ENCODE peak calls at places on chromosomes 16 and 17, in six cellular contexts. T is endothelial cell of umbilical vein, Y is ovary, D is GM12864, F is mucosa of descending colon, L is mammary epithelial cell. H is an unnamed sample.

GRCh38 chr17:55699178-55699865 is 23.3 kb downstream of the TMEM100 start:
- DNase-seq in T (no peak), Y (no peak), D (no peak), F (no peak), L (no peak), H (no peak)

GRCh38 chr17:49210158-49211029 is at the start of the genes ABI3 and GNGT2:
- DNase-seq in T (peak), Y (peak), D (peak), F (peak), L (no peak), H (peak)

GRCh38 chr17:59149841-59150511 is 5.0 kb downstream of the SKA2 start:
- DNase-seq in T (no peak), Y (no peak), D (no peak), F (no peak), L (peak), H (no peak)

GRCh38 chr17:14308965-14309879 is 8.3 kb downstream of the HS3ST3B1 start:
- DNase-seq in T (peak), Y (peak), D (peak), F (peak), L (peak), H (peak)

GRCh38 chr16:22284637-22285515 is 12.3 kb upstream of the POLR3E start:
- DNase-seq in T (no peak), Y (no peak), D (no peak), F (no peak), L (no peak), H (peak)

GRCh38 chr16:72894291-72895151 is 153.4 kb downstream of the ZFHX3 start:
- DNase-seq in T (peak), Y (no peak), D (no peak), F (no peak), L (no peak), H (peak)

GRCh38 chr17:7837375-7838290 is 3.6 kb downstream of the KDM6B start:
- DNase-seq in T (no peak), Y (no peak), D (no peak), F (no peak), L (no peak), H (peak)

GRCh38 chr17:13321932-13322701 is 279.6 kb downstream of the HS3ST3A1 start:
- DNase-seq in T (no peak), Y (no peak), D (no peak), F (no peak), L (no peak), H (no peak)

GRCh38 chr17:72191356-72191755 is 70.5 kb downstream of the SOX9 start:
- DNase-seq in T (no peak), Y (no peak), D (no peak), F (no peak), L (no peak), H (no peak)

GRCh38 chr16:64137976-64138375 is 983.9 kb downstream of the CDH11 start:
- DNase-seq in T (no peak), Y (no peak), D (no peak), F (no peak), L (no peak), H (no peak)

GRCh38 chr17:69872675-69873262 is 202.3 kb upstream of the KCNJ16 start:
- DNase-seq in T (no peak), Y (no peak), D (no peak), F (no peak), L (no peak), H (no peak)

GRCh38 chr17:14699569-14700190 is 398.8 kb downstream of the HS3ST3B1 start:
- DNase-seq in T (no peak), Y (no peak), D (no peak), F (no peak), L (no peak), H (no peak)

GRCh38 chr17:32523017-32523680 is 36.4 kb downstream of the CDK5R1 start:
- DNase-seq in T (no peak), Y (no peak), D (peak), F (no peak), L (no peak), H (no peak)

GRCh38 chr17:68197091-68197996 is 50.5 kb upstream of the AMZ2 start:
- DNase-seq in T (no peak), Y (no peak), D (no peak), F (peak), L (no peak), H (no peak)

GRCh38 chr16:21156767-21157467 is 1.6 kb upstream of the LDAF1 start:
- DNase-seq in T (peak), Y (no peak), D (no peak), F (no peak), L (peak), H (peak)

GRCh38 chr16:82062645-82063058 is 27.6 kb downstream of the HSD17B2 start:
- DNase-seq in T (no peak), Y (no peak), D (no peak), F (no peak), L (peak), H (peak)

GRCh38 chr17:6706499-6706898 is 6.7 kb downstream of the SLC13A5 start:
- DNase-seq in T (no peak), Y (no peak), D (no peak), F (no peak), L (no peak), H (no peak)

GRCh38 chr16:78919852-78920251 is 680.7 kb downstream of the MAF start:
- DNase-seq in T (no peak), Y (no peak), D (no peak), F (no peak), L (no peak), H (no peak)

GRCh38 chr17:65131946-65132345 is 5.2 kb upstream of the RGS9 start:
- DNase-seq in T (no peak), Y (no peak), D (no peak), F (no peak), L (peak), H (peak)

GRCh38 chr16:13269359-13269758 is 368.0 kb downstream of the SHISA9 start:
- DNase-seq in T (no peak), Y (no peak), D (no peak), F (no peak), L (no peak), H (no peak)

GRCh38 chr17:15507001-15507400 is 39.6 kb upstream of the CDRT4 start:
- DNase-seq in T (no peak), Y (no peak), D (no peak), F (no peak), L (no peak), H (no peak)

GRCh38 chr16:7333326-7333725 is 681 bp downstream of the RBFOX1 start:
- DNase-seq in T (no peak), Y (no peak), D (no peak), F (no peak), L (no peak), H (no peak)

GRCh38 chr16:5314377-5314776 is 216.8 kb upstream of the EEF2KMT start:
- DNase-seq in T (no peak), Y (no peak), D (no peak), F (no peak), L (no peak), H (no peak)

GRCh38 chr16:30184430-30185140 is 1.2 kb downstream of the CORO1A start:
- DNase-seq in T (no peak), Y (peak), D (no peak), F (peak), L (peak), H (peak)

GRCh38 chr17:19464033-19465026 is 53.3 kb downstream of the RNF112 start:
- DNase-seq in T (no peak), Y (no peak), D (no peak), F (no peak), L (no peak), H (no peak)

GRCh38 chr17:57677301-57677700 is 67.8 kb downstream of the CCDC182 start:
- DNase-seq in T (no peak), Y (no peak), D (no peak), F (no peak), L (no peak), H (no peak)

GRCh38 chr17:41531993-41532392 is 3.9 kb upstream of the KRT19 start:
- DNase-seq in T (no peak), Y (no peak), D (no peak), F (no peak), L (no peak), H (no peak)

GRCh38 chr16:6804461-6804860 is 528.2 kb upstream of the RBFOX1 start:
- DNase-seq in T (no peak), Y (no peak), D (no peak), F (no peak), L (no peak), H (no peak)

GRCh38 chr17:5031365-5032082 is 3.7 kb downstream of the SLC52A1 start:
- DNase-seq in T (peak), Y (peak), D (peak), F (peak), L (peak), H (peak)

DNA sequence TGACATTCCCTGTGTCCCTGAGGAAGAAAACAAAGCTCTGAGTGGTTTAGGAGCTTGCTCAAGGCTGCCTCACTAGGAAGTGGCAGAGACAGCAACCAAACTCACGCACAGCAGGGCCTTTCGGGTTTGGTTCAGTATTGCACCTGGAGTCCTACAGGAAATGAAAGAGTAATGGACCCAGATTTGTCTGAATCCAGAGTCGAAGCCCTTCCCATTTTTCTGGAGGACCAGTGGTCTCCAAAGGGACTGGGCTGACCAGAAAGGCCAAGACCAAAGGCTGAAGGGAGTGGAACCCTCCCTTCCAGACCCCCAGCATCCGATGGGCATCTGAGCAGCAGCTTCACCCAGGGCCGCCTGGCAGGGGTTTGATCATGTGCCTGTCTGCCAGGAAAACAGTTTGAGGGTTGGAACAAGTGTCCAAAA is 85.5 kb upstream of the RPL38 start:
- DNase-seq in T (no peak), Y (no peak), D (no peak), F (no peak), L (no peak), H (no peak)
- TF ChIP-seq CTCF in T (no peak), Y (no peak), D (no peak), F (no peak), L (no peak), H (no peak)

GRCh38 chr17:1360975-1361374 is 39.0 kb downstream of the YWHAE start:
- DNase-seq in T (no peak), Y (no peak), D (no peak), F (no peak), L (no peak), H (no peak)

GRCh38 chr17:1362065-1362848 is 37.8 kb downstream of the YWHAE start:
- DNase-seq in T (peak), Y (no peak), D (no peak), F (no peak), L (no peak), H (no peak)

GRCh38 chr17:1366234-1366633 is 33.8 kb downstream of the YWHAE start:
- DNase-seq in T (no peak), Y (no peak), D (no peak), F (no peak), L (no peak), H (no peak)

GRCh38 chr17:1365445-1366039 is 34.5 kb downstream of the YWHAE start:
- DNase-seq in T (peak), Y (peak), D (peak), F (no peak), L (peak), H (peak)

DNA sequence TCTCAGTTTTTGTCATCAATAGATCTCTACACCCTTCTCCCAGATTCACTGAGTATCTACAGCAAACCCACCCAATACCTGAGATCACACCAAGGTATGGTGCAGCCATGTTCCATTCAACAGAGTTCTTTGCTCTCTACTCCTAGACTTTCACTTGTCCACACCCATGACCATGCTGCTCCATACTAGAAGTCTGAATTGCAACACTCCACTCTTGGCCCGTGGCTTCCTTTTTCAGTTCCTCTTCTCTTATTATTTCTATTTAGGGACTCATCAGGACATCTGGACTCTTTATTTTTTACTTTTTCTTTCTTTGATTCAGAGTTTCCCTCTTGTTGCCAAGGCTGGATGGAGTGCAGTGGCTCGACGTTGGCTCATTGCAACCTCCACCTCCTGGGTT is 37.1 kb downstream of the YWHAE start:
- DNase-seq in T (no peak), Y (no peak), D (peak), F (no peak), L (no peak), H (peak)
- H3K4me3 ChIP-seq in T (no peak), Y (no peak), D (no peak), F (no peak), L (no peak), H (no peak)

DNA sequence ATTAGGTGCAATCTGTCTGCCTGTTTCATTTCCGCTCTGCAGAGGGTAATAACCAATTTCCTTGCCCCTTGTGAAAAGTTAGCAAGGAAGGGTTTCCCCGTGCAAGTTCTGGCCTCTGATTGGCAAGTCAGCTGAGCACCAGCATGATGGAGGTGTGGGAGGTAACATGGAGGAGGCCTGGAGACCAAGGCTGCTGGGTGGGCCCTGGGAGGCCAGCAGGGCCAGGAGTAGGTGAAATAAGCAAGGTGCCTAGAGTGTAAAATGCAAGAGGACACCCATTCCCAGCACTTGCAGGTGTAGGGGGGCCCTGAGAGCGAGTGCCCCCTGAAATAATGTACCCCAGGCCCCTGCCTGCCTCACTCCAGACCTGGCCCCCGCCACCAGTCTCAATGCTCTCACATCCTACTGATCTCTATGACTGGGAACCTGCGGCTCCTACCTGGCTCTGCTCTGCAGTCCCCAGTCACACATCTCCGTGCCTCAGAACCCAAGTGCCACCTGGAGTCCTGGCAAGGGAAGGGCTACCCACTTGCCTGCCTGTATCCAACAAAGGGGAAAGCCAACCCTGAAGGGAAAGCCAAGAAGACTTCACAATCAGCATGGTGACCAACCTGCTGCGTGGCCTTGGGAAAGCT is 116.2 kb downstream of the C16orf78 start:
- DNase-seq in T (no peak), Y (peak), D (no peak), F (peak), L (no peak), H (no peak)
- TF ChIP-seq CTCF in T (no peak), Y (no peak), D (peak), F (no peak), L (no peak), H (no peak)

GRCh38 chr16:31201511-31202401 is 804 bp downstream of the PYCARD start:
- DNase-seq in T (no peak), Y (peak), D (no peak), F (peak), L (peak), H (peak)

GRCh38 chr16:31199430-31200041 is 3.0 kb downstream of the PYCARD start:
- DNase-seq in T (no peak), Y (no peak), D (no peak), F (no peak), L (no peak), H (no peak)

GRCh38 chr16:31198207-31198882 is 4.2 kb downstream of the PYCARD start:
- DNase-seq in T (no peak), Y (no peak), D (no peak), F (no peak), L (no peak), H (no peak)

GRCh38 chr16:31202402-31203385 is at the start of gene PYCARD:
- DNase-seq in T (peak), Y (peak), D (no peak), F (peak), L (peak), H (peak)

DNA sequence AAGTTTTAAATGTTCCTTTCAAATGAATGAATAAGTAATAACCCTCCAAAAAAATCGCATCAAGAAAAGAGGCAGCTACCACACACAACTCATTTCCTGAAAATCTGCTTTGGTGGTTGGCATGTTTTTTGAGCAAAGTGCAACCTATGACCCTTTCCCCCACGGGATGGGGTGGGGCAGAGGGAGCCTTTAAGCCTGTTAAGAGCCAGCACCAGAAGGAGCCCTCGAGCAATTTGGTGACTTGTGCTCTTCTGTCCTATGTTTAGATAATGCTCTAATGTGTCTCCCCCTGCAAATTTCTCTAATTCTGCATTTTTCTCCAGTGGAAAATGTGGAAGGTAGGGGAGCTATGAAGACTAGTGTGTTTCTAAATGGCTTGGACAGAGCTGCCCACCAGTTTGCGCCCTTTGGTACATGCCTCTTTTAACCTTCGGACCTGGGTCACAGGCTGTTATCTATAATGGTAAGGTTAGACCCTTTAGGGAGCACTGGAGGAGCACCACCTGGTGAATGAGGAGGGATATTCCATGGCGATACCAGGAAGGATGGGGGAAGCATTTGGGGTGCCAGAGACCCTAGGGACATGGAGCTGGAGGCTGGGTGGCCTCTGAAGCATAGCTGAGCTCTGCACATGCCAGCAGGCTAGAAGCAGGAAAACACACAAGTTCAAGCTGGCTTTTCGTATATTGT is 1.6 kb downstream of the PYCARD start:
- DNase-seq in T (no peak), Y (no peak), D (no peak), F (no peak), L (no peak), H (peak)
- H3K4me3 ChIP-seq in T (no peak), Y (no peak), D (peak), F (no peak), L (no peak), H (no peak)

GRCh38 chr16:61834082-61834481 is 202.2 kb downstream of the CDH8 start:
- DNase-seq in T (no peak), Y (no peak), D (no peak), F (no peak), L (no peak), H (no peak)

GRCh38 chr16:61831351-61831933 is 204.8 kb downstream of the CDH8 start:
- DNase-seq in T (no peak), Y (no peak), D (no peak), F (no peak), L (no peak), H (no peak)

DNA sequence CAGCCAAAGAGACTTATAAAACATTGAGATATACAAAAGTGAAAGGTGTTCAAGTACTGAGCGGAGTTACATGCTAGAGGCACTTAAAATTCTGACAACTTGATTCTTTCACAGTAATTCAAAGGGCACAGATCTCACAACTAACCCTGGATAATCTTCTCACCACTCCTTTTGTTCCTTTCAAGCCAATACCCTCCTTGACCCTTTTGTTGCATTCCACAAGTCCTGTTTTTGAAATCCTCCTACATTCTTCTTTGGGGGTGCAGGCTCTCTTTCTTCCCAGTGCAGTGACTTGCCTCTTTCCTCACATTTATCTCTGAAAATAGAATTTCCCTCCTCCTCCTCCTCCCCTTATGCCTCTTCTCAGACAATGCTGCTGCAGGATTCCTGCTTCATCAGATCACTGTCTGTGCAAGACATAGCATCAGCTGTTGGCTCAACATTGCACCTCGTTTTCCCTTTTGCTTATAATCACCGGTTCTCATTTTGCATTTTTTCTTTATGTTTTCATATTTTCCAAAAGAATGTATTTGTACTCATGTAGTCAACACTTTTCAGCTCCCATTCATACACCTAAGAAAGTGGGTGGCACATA is 199.3 kb downstream of the CDH8 start:
- DNase-seq in T (no peak), Y (no peak), D (no peak), F (no peak), L (no peak), H (no peak)
- TF ChIP-seq CTCF in T (no peak), Y (no peak), D (no peak), F (no peak), L (no peak), H (no peak)

DNA sequence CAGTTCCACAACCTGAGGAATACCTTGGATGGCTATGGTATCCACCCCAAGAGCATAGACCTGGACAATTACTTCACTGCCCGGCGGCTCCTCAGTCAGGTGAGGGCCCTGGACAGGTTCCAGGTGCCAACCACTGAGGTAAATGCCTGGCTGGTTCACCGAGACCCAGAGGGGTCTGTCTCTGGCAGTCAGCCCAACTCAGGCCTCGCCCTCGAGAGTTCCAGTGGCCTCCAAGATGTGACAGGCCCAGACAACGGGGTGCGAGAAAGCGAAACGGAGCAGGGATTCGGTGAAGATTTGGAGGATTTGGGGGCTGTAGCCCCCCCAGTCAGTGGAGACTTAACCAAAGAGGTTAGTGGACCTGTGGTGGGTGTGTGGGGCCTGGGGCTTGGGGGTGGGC is 3.1 kb downstream of the NFE2L1 start:
- DNase-seq in T (no peak), Y (peak), D (no peak), F (peak), L (peak), H (no peak)
- H3K4me3 ChIP-seq in T (peak), Y (peak), D (no peak), F (no peak), L (peak), H (peak)

GRCh38 chr16:67481561-67482259 is 753 bp upstream of the ATP6V0D1 start:
- DNase-seq in T (peak), Y (peak), D (no peak), F (peak), L (no peak), H (no peak)
- TF ChIP-seq CTCF in T (no peak), Y (no peak), D (no peak), F (no peak), L (no peak), H (no peak)

H was measured in choroid plexus epithelial cell.